ENCODE peak calls at places on chromosomes 16 and 17, in seven cellular contexts. One of them, this sample, is unnamed.

GRCh38 chr16:28924762-28925385 is at the start of gene RABEP2:
- DNase-seq in glutamatergic neuron: peak; percentile 99
- DNase-seq in GM10248: peak; percentile 99
- DNase-seq in HCT116: peak; percentile 92
- DNase-seq in lower leg skin: peak; percentile 98
- DNase-seq in neural crest cell: peak; percentile 100
- DNase-seq in spleen: peak; percentile 98
- DNase-seq in this sample: peak; percentile 99

GRCh38 chr16:11094075-11094593 is 149.8 kb downstream of the CLEC16A start:
- DNase-seq in GM10248: peak; percentile 73
- DNase-seq in HCT116: peak; percentile 77
- DNase-seq in neural crest cell: no peak
- DNase-seq in glutamatergic neuron: no peak
- DNase-seq in spleen: no peak
- DNase-seq in lower leg skin: no peak
- DNase-seq in this sample: no peak

GRCh38 chr17:8674344-8675305 is 44.1 kb upstream of the MYH10 start:
- DNase-seq in HCT116: no peak
- DNase-seq in glutamatergic neuron: no peak
- DNase-seq in GM10248: no peak
- DNase-seq in spleen: no peak
- DNase-seq in lower leg skin: peak; percentile 87
- DNase-seq in neural crest cell: no peak
- DNase-seq in this sample: no peak

GRCh38 chr17:60077672-60078519 is 825 bp downstream of the HEATR6 start:
- DNase-seq in HCT116: no peak
- DNase-seq in glutamatergic neuron: no peak
- DNase-seq in lower leg skin: no peak
- DNase-seq in neural crest cell: no peak
- DNase-seq in GM10248: peak; percentile 26
- DNase-seq in spleen: no peak
- DNase-seq in this sample: no peak

GRCh38 chr16:84820305-84820684 is 510 bp downstream of the CRISPLD2 start:
- DNase-seq in lower leg skin: no peak
- DNase-seq in glutamatergic neuron: no peak
- DNase-seq in GM10248: no peak
- DNase-seq in spleen: no peak
- DNase-seq in neural crest cell: no peak
- DNase-seq in HCT116: no peak
- DNase-seq in this sample: no peak

GRCh38 chr17:37574427-37574826 is 34.8 kb downstream of the SYNRG start:
- DNase-seq in GM10248: no peak
- DNase-seq in neural crest cell: no peak
- DNase-seq in lower leg skin: no peak
- DNase-seq in HCT116: no peak
- DNase-seq in spleen: no peak
- DNase-seq in glutamatergic neuron: no peak
- DNase-seq in this sample: no peak

GRCh38 chr17:40304464-40304863 is 4.5 kb upstream of the RARA start:
- DNase-seq in spleen: no peak
- DNase-seq in lower leg skin: peak; percentile 72
- DNase-seq in HCT116: no peak
- DNase-seq in GM10248: no peak
- DNase-seq in neural crest cell: no peak
- DNase-seq in glutamatergic neuron: no peak
- DNase-seq in this sample: no peak

GRCh38 chr17:13544292-13544691 is 57.4 kb downstream of the HS3ST3A1 start:
- DNase-seq in GM10248: no peak
- DNase-seq in glutamatergic neuron: no peak
- DNase-seq in neural crest cell: no peak
- DNase-seq in spleen: no peak
- DNase-seq in lower leg skin: peak; percentile 74
- DNase-seq in HCT116: no peak
- DNase-seq in this sample: no peak

GRCh38 chr17:50289268-50289667 is 15.0 kb downstream of the TMEM92 start:
- DNase-seq in HCT116: no peak
- DNase-seq in neural crest cell: no peak
- DNase-seq in glutamatergic neuron: no peak
- DNase-seq in lower leg skin: no peak
- DNase-seq in spleen: no peak
- DNase-seq in GM10248: no peak
- DNase-seq in this sample: no peak

GRCh38 chr16:88691924-88692560 is 5.7 kb upstream of the SNAI3 start:
- DNase-seq in lower leg skin: no peak
- DNase-seq in GM10248: no peak
- DNase-seq in glutamatergic neuron: no peak
- DNase-seq in HCT116: no peak
- DNase-seq in neural crest cell: no peak
- DNase-seq in spleen: peak; percentile 92
- DNase-seq in this sample: no peak

GRCh38 chr17:39674179-39674578 is 5.9 kb downstream of the PNMT start:
- DNase-seq in spleen: peak; percentile 50
- DNase-seq in lower leg skin: no peak
- DNase-seq in glutamatergic neuron: no peak
- DNase-seq in HCT116: no peak
- DNase-seq in GM10248: no peak
- DNase-seq in neural crest cell: no peak
- DNase-seq in this sample: no peak

GRCh38 chr16:29806641-29807425 is 504 bp downstream of the MAZ start:
- DNase-seq in glutamatergic neuron: peak; percentile 68
- DNase-seq in HCT116: no peak
- DNase-seq in neural crest cell: peak; percentile 49
- DNase-seq in lower leg skin: peak; percentile 92
- DNase-seq in spleen: peak; percentile 93
- DNase-seq in GM10248: peak; percentile 36
- DNase-seq in this sample: no peak

GRCh38 chr17:73165616-73166404 is 1.0 kb downstream of the SSTR2 start:
- DNase-seq in glutamatergic neuron: peak; percentile 38
- DNase-seq in spleen: no peak
- DNase-seq in HCT116: no peak
- DNase-seq in neural crest cell: peak; percentile 6
- DNase-seq in lower leg skin: no peak
- DNase-seq in GM10248: no peak
- DNase-seq in this sample: no peak

DNA sequence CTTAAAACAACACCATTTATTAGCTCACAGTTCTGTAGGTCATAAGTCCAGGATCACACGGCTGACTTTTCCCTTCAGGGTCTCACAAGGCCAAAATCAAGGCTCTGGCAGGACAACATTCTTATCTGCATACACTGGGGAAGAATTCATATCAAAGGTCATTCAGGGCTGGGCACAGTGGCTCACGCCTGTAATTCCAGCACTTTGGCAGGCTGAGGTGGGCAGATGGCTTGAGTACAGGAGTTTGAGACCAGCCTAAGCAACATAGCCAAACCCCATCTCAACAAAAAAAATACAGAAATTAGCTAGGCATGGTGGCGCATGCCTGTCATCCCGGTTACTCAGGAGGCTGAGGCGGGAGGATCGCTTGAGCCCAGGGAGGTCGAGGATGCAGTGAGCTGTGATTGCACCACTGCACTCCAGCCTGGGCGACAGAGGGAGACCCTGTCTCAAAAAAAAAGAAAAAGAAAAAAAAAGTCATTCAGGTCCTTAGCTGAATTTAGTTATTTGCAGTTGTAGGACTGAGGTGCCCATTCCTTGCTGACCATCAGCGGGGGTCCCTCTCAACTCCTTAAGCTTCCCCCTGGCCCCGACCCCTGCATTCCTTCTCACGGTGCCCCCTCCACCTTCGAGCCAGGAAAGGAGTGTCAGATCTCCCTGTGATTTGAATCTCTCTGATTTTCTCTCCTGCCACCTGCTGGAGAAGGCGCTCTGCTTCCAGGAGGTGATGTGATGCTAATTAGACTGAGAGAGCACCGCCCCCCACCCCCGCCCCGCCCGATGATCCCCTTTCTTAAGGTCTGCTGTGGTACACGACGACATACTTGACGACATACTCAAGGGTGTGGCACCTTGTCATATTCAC is 91.8 kb upstream of the CLEC18A start:
- DNase-seq in lower leg skin: no peak
- DNase-seq in GM10248: peak; percentile 60
- DNase-seq in HCT116: peak; percentile 33
- DNase-seq in neural crest cell: no peak
- DNase-seq in glutamatergic neuron: peak; percentile 36
- DNase-seq in spleen: no peak
- DNase-seq in this sample: no peak
- TF ChIP-seq CTCF in lower leg skin: no peak
- TF ChIP-seq CTCF in GM10248: peak; percentile 30
- TF ChIP-seq CTCF in HCT116: peak; percentile 44
- TF ChIP-seq CTCF in neural crest cell: peak; percentile 36
- TF ChIP-seq CTCF in glutamatergic neuron: peak; percentile 39
- TF ChIP-seq CTCF in spleen: no peak
- TF ChIP-seq CTCF in this sample: peak; percentile 55

GRCh38 chr17:81959362-81960129 is 1.4 kb downstream of the NOTUM start:
- DNase-seq in glutamatergic neuron: peak; percentile 76
- DNase-seq in GM10248: peak; percentile 89
- DNase-seq in spleen: peak; percentile 95
- DNase-seq in lower leg skin: no peak
- DNase-seq in neural crest cell: peak; percentile 59
- DNase-seq in HCT116: no peak
- DNase-seq in this sample: peak; percentile 76
- TF ChIP-seq CTCF in glutamatergic neuron: peak; percentile 38
- TF ChIP-seq CTCF in GM10248: peak; percentile 100
- TF ChIP-seq CTCF in spleen: peak; percentile 74
- TF ChIP-seq CTCF in lower leg skin: no peak
- TF ChIP-seq CTCF in neural crest cell: peak; percentile 68
- TF ChIP-seq CTCF in HCT116: peak; percentile 67
- TF ChIP-seq CTCF in this sample: peak; percentile 70

DNA sequence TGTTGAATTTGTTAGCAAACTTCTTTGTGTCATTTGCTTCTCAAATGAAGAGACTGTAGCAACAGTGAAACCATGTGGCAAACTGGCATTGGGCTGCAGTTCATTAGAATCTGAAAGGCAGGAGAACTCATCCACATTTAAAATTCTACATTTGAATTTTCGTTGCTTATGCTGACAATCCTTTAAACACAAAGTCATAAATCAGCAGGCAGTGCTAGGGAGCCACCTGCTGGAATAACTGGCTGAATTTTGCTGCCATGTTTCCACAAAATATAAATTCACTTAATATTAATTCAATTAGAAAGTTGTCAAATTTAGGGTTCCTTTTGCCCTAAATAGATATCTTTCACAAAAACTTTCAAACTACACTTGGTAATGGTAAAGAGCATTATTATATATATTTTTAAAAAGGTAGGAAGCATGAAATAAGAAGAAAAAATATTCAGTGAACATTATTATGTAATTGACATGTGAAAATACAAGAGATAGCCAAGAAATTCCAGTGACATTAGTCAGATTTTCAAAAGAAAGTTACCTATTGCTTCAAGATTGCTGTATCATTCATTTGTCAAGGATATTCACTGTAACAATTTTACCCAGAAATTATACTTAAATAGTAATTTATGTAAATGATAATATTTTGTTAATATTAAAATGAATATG is 350.1 kb downstream of the KIF2B start:
- DNase-seq in HCT116: no peak
- DNase-seq in spleen: no peak
- DNase-seq in neural crest cell: peak; percentile 31
- DNase-seq in glutamatergic neuron: peak; percentile 48
- DNase-seq in GM10248: no peak
- DNase-seq in lower leg skin: no peak
- DNase-seq in this sample: no peak
- TF ChIP-seq CTCF in HCT116: peak; percentile 39
- TF ChIP-seq CTCF in spleen: no peak
- TF ChIP-seq CTCF in neural crest cell: peak; percentile 78
- TF ChIP-seq CTCF in glutamatergic neuron: peak; percentile 44
- TF ChIP-seq CTCF in GM10248: peak; percentile 20
- TF ChIP-seq CTCF in lower leg skin: no peak
- TF ChIP-seq CTCF in this sample: peak; percentile 84

DNA sequence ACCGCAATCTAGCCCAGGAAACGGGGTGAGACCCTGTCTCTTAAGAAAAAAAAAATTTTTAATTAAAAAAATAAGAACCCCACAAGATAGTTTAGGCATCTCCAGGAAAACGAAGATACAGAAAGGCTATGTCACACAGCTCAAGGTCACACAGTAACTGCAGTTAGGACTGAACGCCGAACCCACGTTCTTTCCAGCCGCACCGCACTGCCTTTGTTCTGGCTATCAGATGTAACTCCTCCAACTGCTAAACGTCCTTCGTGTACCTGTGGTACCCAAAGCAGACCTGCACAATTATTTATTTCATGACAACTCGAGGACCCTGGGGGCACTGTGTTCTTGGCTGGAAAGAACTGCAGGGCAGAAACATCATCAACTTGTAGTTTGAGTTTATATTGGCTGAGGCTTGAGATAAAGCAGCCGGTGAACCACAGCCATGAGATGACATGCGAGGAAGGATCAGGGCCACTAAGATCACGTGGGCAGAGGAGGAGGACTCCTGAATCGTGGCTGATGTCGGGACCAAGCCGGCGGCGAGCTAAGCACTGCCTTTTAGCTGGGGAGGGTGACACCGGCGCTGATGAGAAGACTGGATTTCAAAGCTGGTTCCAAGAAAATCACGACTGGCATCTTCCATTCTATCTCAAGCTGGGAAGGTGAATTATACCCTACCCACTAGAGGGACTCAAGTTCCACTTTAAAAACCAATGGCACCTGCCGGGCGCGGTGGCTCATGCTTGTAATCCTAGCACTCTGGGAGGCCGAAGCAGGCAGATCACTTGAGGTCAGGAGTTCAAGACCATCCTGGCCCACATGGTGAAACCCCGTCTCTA is 20.7 kb upstream of the MNT start:
- DNase-seq in spleen: no peak
- DNase-seq in GM10248: no peak
- DNase-seq in neural crest cell: no peak
- DNase-seq in lower leg skin: peak; percentile 60
- DNase-seq in HCT116: no peak
- DNase-seq in glutamatergic neuron: no peak
- DNase-seq in this sample: no peak
- TF ChIP-seq CTCF in spleen: no peak
- TF ChIP-seq CTCF in GM10248: no peak
- TF ChIP-seq CTCF in neural crest cell: peak; percentile 38
- TF ChIP-seq CTCF in lower leg skin: no peak
- TF ChIP-seq CTCF in HCT116: peak; percentile 18
- TF ChIP-seq CTCF in glutamatergic neuron: no peak
- TF ChIP-seq CTCF in this sample: peak; percentile 49

GRCh38 chr16:75497558-75497957 is 2.3 kb upstream of the CHST6 start:
- DNase-seq in HCT116: no peak
- DNase-seq in glutamatergic neuron: no peak
- DNase-seq in neural crest cell: no peak
- DNase-seq in spleen: peak; percentile 6
- DNase-seq in lower leg skin: no peak
- DNase-seq in GM10248: no peak
- DNase-seq in this sample: no peak
- TF ChIP-seq CTCF in HCT116: no peak
- TF ChIP-seq CTCF in glutamatergic neuron: no peak
- TF ChIP-seq CTCF in neural crest cell: no peak
- TF ChIP-seq CTCF in spleen: no peak
- TF ChIP-seq CTCF in lower leg skin: no peak
- TF ChIP-seq CTCF in GM10248: no peak
- TF ChIP-seq CTCF in this sample: no peak

This sample was measured in type B pancreatic cell.